ENCODE peak calls at places on chromosomes 6 and 20, in ten cellular contexts. H, Y, L, S, I, F, Q, J, A and T are unnamed samples.

GRCh38 chr6:26464014-26464413 is 6.3 kb downstream of the BTN2A1 start:
- DNase-seq in Y (no peak), L (no peak), A (no peak), I (no peak), J (no peak), H (no peak), Q (no peak), F (no peak), S (no peak), T (no peak)

GRCh38 chr20:29314294-29314693 is 1943.2 kb upstream of the DEFB115 start:
- DNase-seq in Y (no peak), H (no peak), Q (no peak), F (no peak), I (no peak), J (no peak), L (no peak), S (no peak), A (no peak), T (no peak)

GRCh38 chr20:38002422-38002821 is 30.8 kb downstream of the TTI1 start:
- DNase-seq in Y (no peak), Q (no peak), I (no peak), J (no peak), H (no peak), F (no peak), L (no peak), A (no peak), S (no peak), T (no peak)

GRCh38 chr6:81382852-81383251 is 369.6 kb downstream of the TENT5A start:
- DNase-seq in Y (no peak), I (no peak), Q (no peak), L (no peak), F (no peak), A (no peak), J (no peak), H (no peak), S (no peak), T (no peak)

GRCh38 chr6:135932651-135933050 is 81.2 kb downstream of the PDE7B start:
- DNase-seq in I (no peak), Y (no peak), A (no peak), F (no peak), J (no peak), H (no peak), L (peak), S (no peak), Q (no peak), T (no peak)

GRCh38 chr6:161186173-161186769 is 87.6 kb downstream of the AGPAT4 start:
- DNase-seq in L (peak), Y (no peak), A (peak), I (no peak), H (no peak), S (no peak), F (no peak), J (no peak), Q (no peak), T (peak)

GRCh38 chr20:12095224-12095623 is 177.5 kb downstream of the BTBD3 start:
- DNase-seq in J (no peak), S (no peak), Q (no peak), F (no peak), A (no peak), Y (no peak), I (no peak), L (no peak), H (no peak), T (no peak)

GRCh38 chr6:14743465-14744211 is 502.2 kb upstream of the JARID2 start:
- DNase-seq in I (no peak), J (no peak), H (no peak), Q (peak), S (no peak), Y (peak), A (peak), L (peak), F (peak), T (peak)

GRCh38 chr20:51067792-51068191 is 44.9 kb upstream of the KCNG1 start:
- DNase-seq in J (no peak), Q (no peak), H (no peak), A (no peak), L (no peak), Y (no peak), F (no peak), I (no peak), S (no peak), T (no peak)

GRCh38 chr20:59525500-59526241 is 78.7 kb upstream of the PHACTR3 start:
- DNase-seq in H (peak), Y (no peak), L (peak), J (peak), I (peak), A (peak), S (peak), F (peak), Q (peak), T (peak)

GRCh38 chr6:13874191-13874549 is 50.6 kb upstream of the RNF182 start:
- DNase-seq in I (no peak), Y (no peak), L (no peak), H (no peak), Q (no peak), J (no peak), A (no peak), F (no peak), S (peak), T (no peak)

GRCh38 chr20:14507711-14508110 is 170.3 kb upstream of the FLRT3 start:
- DNase-seq in J (no peak), F (no peak), A (no peak), L (no peak), H (no peak), Y (no peak), I (no peak), Q (no peak), S (no peak), T (no peak)

GRCh38 chr6:31792741-31793140 is 2.8 kb downstream of the VARS1 start:
- DNase-seq in I (no peak), F (no peak), Y (no peak), J (no peak), A (peak), L (peak), Q (peak), S (no peak), H (no peak), T (peak)

GRCh38 chr20:37627060-37627766 is 66.6 kb upstream of the CTNNBL1 start:
- DNase-seq in F (peak), A (peak), Y (peak), L (peak), H (peak), J (peak), S (peak), Q (no peak), I (peak), T (peak)

GRCh38 chr6:36703982-36704381 is 6.4 kb downstream of the RAB44 start:
- DNase-seq in F (no peak), S (no peak), A (no peak), I (no peak), J (no peak), L (no peak), Q (no peak), Y (no peak), H (no peak), T (no peak)

GRCh38 chr6:113634352-113635163 is 222.6 kb upstream of the MARCKS start:
- DNase-seq in Y (no peak), A (no peak), S (no peak), J (no peak), L (peak), Q (no peak), F (no peak), I (no peak), H (no peak), T (peak)

GRCh38 chr6:4300917-4301316 is 165.5 kb upstream of the ECI2 start:
- DNase-seq in A (no peak), Q (no peak), J (no peak), F (no peak), I (no peak), L (no peak), S (no peak), H (no peak), Y (no peak), T (no peak)

GRCh38 chr20:17622086-17622850 is 52.4 kb downstream of the DSTN start:
- DNase-seq in Y (no peak), H (no peak), Q (peak), I (no peak), F (peak), S (no peak), L (no peak), A (no peak), J (no peak), T (no peak)

GRCh38 chr6:2632368-2632767 is 118.4 kb downstream of the MYLK4 start:
- DNase-seq in Y (no peak), J (peak), H (no peak), I (no peak), F (peak), Q (no peak), L (no peak), S (no peak), A (no peak), T (peak)

GRCh38 chr20:51750037-51750769 is 18.0 kb downstream of the ATP9A start:
- DNase-seq in F (peak), L (peak), H (no peak), Q (peak), Y (peak), S (no peak), I (peak), A (peak), J (peak), T (peak)

GRCh38 chr20:61252601-61253263 is 671 bp downstream of the CDH4 start:
- DNase-seq in I (no peak), Q (no peak), S (no peak), L (no peak), F (no peak), Y (no peak), J (no peak), A (no peak), H (no peak), T (peak)

GRCh38 chr20:25295386-25296093 is 47.7 kb downstream of the PYGB start:
- DNase-seq in Y (no peak), A (no peak), H (peak), S (no peak), I (no peak), J (peak), Q (no peak), L (no peak), F (peak), T (peak)

GRCh38 chr20:25293910-25294458 is 46.1 kb downstream of the PYGB start:
- DNase-seq in S (no peak), F (no peak), H (no peak), Y (no peak), A (no peak), J (no peak), L (no peak), I (no peak), Q (no peak), T (no peak)

GRCh38 chr20:25296094-25297093 is 48.5 kb downstream of the PYGB start:
- DNase-seq in L (peak), J (no peak), F (no peak), H (no peak), I (no peak), Q (no peak), S (peak), Y (no peak), A (no peak), T (no peak)

GRCh38 chr20:25293507-25293906 is 45.6 kb downstream of the PYGB start:
- DNase-seq in F (no peak), A (no peak), I (peak), S (no peak), H (no peak), Y (no peak), Q (no peak), J (no peak), L (no peak), T (no peak)

DNA sequence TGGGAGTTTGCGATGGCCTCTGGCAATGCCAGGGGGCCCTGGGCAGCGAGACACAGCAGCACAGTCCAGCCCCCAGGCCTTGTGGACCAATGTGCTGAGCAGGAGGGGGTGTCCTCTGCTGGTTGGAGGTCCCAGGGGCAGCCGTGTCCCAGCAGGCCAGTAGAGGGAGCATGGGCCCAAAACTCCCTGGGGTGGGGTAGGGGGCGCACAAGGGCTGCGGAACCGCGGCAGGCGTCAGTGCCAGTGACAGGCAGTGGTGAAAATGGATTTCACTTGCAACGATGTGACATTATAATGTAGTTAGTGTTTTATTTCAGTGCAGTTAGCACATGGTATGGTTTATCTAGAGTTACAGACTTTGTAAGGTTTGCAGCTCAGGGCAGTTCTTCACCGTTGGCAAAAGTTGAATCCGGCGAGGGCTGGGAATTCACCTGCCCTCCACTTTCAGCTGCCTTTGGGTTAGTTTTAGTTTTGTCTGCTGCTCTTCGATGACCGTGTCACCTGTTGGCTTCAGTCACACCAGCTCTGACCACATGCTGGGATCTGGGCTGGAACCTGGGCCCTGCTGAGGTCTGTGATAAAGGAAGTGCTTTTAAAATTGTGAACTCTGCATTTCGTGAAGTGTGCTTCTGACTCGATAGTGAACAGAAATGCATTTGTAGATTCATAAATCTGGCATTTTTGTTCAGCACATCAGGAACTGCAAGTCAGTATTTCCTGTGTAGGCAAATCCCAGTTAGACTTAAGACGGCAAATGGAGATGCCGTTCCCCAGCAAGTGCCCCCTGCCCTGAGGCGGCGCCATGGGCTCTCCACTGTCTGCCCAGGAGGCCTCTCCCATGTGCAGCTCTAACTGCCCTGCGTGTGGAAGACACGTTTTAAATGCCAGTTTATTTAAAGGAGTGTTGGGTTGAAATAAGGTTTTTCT is 46.8 kb downstream of the PYGB start:
- DNase-seq in Y (no peak), I (no peak), A (peak), L (peak), J (no peak), F (no peak), H (peak), S (peak), Q (no peak), T (no peak)
- H3K27ac ChIP-seq in Y (peak), I (peak), A (peak), L (no peak), J (peak), F (peak), H (no peak), S (peak), Q (no peak), T (no peak)

DNA sequence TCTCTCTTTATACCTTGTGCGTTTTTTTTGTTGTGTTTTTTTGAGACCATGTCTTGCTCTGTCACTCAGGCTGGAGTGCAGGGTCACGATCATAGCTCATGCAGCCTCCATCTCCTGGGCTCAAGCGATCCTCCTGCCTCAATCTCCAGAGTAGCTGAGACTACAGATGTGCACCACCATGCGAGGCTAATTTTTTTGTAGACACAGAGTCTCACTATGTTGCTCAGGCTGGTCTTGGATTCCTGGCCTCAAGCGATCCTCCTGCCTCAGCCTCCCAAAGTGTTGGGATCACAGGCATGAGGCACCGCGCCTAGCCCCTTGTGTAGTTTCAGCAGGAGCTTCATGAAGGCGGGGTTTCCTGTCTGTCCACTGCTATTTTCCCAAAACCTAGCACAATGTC is 27.3 kb downstream of the PDRG1 start:
- DNase-seq in Y (no peak), I (no peak), Q (no peak), J (no peak), L (no peak), F (no peak), A (no peak), S (no peak), H (no peak), T (no peak)
- H3K27ac ChIP-seq in Y (no peak), I (no peak), Q (no peak), J (no peak), L (no peak), F (no peak), A (no peak), S (no peak), H (no peak), T (no peak)

GRCh38 chr6:144416244-144416643 is 131.1 kb downstream of the UTRN start:
- DNase-seq in H (no peak), L (no peak), A (no peak), I (no peak), Q (no peak), J (no peak), F (no peak), S (no peak), Y (no peak), T (no peak)
- H3K27ac ChIP-seq in H (no peak), L (peak), A (no peak), I (no peak), Q (no peak), J (no peak), F (peak), S (no peak), Y (peak), T (peak)

DNA sequence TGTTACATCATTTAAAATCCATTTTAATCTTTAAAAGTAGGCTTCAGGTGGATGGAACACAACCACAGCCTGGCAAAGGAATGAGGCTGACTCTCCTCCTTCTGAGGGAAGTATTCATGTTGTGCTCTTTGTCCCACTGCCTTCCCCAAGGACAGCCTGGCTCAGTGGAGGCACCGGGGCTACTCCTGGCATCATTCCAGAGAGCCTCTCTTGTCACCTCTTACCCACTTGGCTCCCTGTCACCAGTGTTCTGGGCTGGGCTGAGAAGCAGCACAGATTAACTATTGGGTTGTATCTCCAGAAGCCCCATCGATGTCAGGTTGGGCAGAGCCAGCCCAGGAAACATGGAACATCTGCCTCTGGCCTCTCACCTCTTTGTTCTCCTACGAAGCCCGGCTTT is 10.7 kb upstream of the TP53INP2 start:
- DNase-seq in J (no peak), L (no peak), S (no peak), A (no peak), Y (no peak), I (no peak), H (no peak), Q (no peak), F (no peak), T (no peak)
- H3K27ac ChIP-seq in J (no peak), L (no peak), S (no peak), A (no peak), Y (no peak), I (no peak), H (no peak), Q (no peak), F (peak), T (no peak)

GRCh38 chr6:83126807-83127206 is 59.3 kb downstream of the DOP1A start:
- DNase-seq in Y (no peak), I (no peak), Q (no peak), L (no peak), A (no peak), H (no peak), J (no peak), S (no peak), F (no peak), T (no peak)
- H3K27ac ChIP-seq in Y (no peak), I (no peak), Q (no peak), L (no peak), A (no peak), H (no peak), J (no peak), S (no peak), F (no peak), T (no peak)